ENCODE peak calls at places on chromosome 10, in nine cellular contexts. K is prostate gland; P is lower lobe of right lung; Y is CD8-positive, alpha-beta T cell; C is psoas muscle; B is uterus; W is pancreas; Q is mammary epithelial cell; Z is heart left ventricle. I is an unnamed sample. For H3K9me3, the result is how much of the 10 kb centered on the place peaks cover.

GRCh38 chr10:59434463-59435326 is 72.3 kb upstream of the FAM13C start:
- DNase-seq in K (no peak), P (no peak), Y (no peak), C (no peak), B (no peak), W (no peak), Q (peak), Z (no peak), I (no peak)

GRCh38 chr10:73850863-73851461 is 23.4 kb downstream of the CAMK2G start:
- DNase-seq in K (no peak), P (peak), Y (no peak), C (peak), B (peak), W (no peak), Q (no peak), Z (peak), I (peak)

GRCh38 chr10:58023341-58024073 is 244.2 kb downstream of the IPMK start:
- DNase-seq in K (no peak), P (no peak), Y (no peak), C (no peak), B (no peak), W (no peak), Q (peak), Z (no peak), I (no peak)

GRCh38 chr10:15571570-15571969 is 148.2 kb downstream of the ITGA8 start:
- DNase-seq in K (no peak), P (no peak), Y (no peak), C (no peak), B (peak), W (peak), Q (no peak), Z (peak), I (peak)

GRCh38 chr10:89129850-89130396 is 77.2 kb downstream of the CH25H start:
- DNase-seq in K (no peak), P (peak), Y (no peak), C (no peak), B (no peak), W (no peak), Q (peak), Z (peak), I (peak)

GRCh38 chr10:48306870-48307531 is 524 bp downstream of the MAPK8 start:
- DNase-seq in K (peak), P (peak), Y (no peak), C (peak), B (no peak), W (peak), Q (peak), Z (peak), I (peak)

GRCh38 chr10:290026-290725 is 154.9 kb downstream of the ZMYND11 start:
- DNase-seq in K (no peak), P (no peak), Y (no peak), C (no peak), B (no peak), W (no peak), Q (no peak), Z (no peak), I (no peak)

GRCh38 chr10:3045471-3046209 is 21.7 kb upstream of the PFKP start:
- DNase-seq in K (no peak), P (peak), Y (no peak), C (peak), B (peak), W (peak), Q (peak), Z (peak), I (peak)

GRCh38 chr10:86218160-86218559 is 148.4 kb downstream of the GRID1 start:
- DNase-seq in K (no peak), P (no peak), Y (no peak), C (peak), B (no peak), W (no peak), Q (no peak), Z (no peak), I (peak)

GRCh38 chr10:63630928-63631685 is 109.9 kb downstream of the REEP3 start:
- DNase-seq in K (no peak), P (no peak), Y (no peak), C (no peak), B (no peak), W (no peak), Q (no peak), Z (no peak), I (no peak)

GRCh38 chr10:28111712-28112111 is 112.8 kb upstream of the ODAD2 start:
- DNase-seq in K (no peak), P (no peak), Y (no peak), C (no peak), B (no peak), W (no peak), Q (peak), Z (no peak), I (no peak)

GRCh38 chr10:75230600-75231038 is 5.1 kb downstream of the COMTD1 start:
- DNase-seq in K (peak), P (peak), Y (peak), C (peak), B (peak), W (peak), Q (peak), Z (peak), I (peak)

DNA sequence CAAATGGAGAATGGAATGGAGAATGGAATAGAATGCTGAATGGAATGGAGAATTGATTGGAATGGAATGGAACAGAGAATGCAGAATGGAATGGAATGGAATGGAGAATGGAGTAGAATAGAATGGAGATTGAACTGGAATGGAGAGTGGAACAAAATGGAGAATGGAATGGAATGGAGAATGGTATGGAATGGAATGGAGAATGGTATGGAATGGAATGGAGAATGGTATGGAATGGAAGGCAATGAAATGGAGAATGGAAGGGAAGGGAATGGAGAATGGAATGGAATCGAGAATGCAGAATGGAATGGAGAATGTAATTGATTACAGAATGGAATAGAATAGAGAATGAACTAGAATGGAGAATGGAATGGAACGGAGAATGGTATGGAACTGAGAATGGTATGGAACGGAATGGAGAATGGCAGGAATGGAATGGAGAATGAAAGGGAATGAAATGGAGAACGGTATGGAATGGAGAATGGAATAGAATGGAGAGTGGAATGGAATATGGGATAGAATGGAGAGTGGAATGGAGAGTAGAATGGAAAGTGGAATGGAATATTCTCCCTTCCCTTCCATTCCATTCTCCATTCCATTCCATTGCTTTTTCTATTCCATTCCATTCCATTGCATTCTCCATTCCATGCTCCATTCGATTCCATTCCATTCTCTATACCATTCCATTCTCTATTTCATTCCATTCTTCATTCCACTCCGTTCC is 88.2 kb downstream of the NSUN6 start:
- DNase-seq in K (no peak), P (no peak), Y (no peak), C (no peak), B (no peak), W (no peak), Q (no peak), Z (no peak), I (no peak)
- H3K9me3 ChIP-seq in K (under half), P (under half), Y (under half), C (under half), B (under half), W (under half), Q (under half), Z (under half), I (under half)

DNA sequence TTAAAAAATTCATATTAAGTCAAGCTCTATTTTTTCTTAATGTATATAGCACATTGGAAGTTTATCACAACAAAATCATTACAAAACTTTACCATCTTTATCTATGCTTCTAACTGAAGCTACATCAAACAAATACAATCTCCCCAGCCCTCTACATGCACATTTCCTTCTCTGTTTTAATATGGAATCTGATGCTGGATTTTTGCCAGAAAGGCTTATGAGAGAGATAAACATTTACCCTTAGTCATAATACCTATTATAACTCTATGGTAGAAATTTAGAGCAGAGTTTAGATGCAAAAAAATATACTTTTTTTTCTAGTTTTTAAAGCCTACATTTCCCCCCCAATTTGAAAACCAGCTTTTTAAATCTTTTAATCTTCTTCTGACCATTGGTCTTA is 1198.6 kb downstream of the GATA3 start:
- DNase-seq in K (no peak), P (no peak), Y (no peak), C (no peak), B (no peak), W (no peak), Q (peak), Z (no peak), I (no peak)
- TF ChIP-seq CTCF in K (no peak), P (no peak), Y (no peak), C (no peak), B (no peak), W (no peak), Q (no peak), Z (no peak), I (no peak)

DNA sequence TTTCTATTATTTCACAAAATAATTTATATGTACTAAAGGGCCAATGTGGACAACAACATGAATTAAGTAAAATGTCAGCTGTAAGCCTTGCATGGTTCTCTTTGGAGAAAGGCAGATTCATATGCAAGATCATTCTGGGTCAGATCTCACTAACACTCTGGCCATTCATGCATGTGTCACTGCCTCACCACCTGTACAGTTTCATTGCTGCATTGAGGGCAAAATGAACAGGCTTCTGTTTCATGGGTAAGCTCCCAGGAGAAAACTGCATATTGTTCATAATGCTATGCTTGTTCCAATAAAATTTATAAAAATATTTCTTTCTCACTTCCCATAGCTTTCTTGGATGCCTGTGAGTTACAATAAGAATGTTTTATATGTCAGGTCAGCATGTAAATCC is 275.2 kb downstream of the ZNF248 start:
- DNase-seq in K (no peak), P (no peak), Y (no peak), C (no peak), B (no peak), W (no peak), Q (no peak), Z (no peak), I (no peak)
- H3K9me3 ChIP-seq in K (under half), P (under half), Y (under half), C (under half), B (under half), W (under half), Q (under half), Z (under half), I (under half)

GRCh38 chr10:104104926-104105325 is 17.0 kb upstream of the SFR1 start:
- DNase-seq in K (no peak), P (no peak), Y (no peak), C (no peak), B (no peak), W (no peak), Q (peak), Z (no peak), I (no peak)
- TF ChIP-seq CTCF in K (no peak), P (no peak), Y (no peak), C (no peak), B (no peak), W (no peak), Q (no peak), Z (no peak), I (no peak)